ENCODE peak calls at places on chromosomes 2 and 18, in eight cellular contexts. One of them, this sample, is unnamed.

GRCh38 chr2:110788936-110789335 is 56.6 kb downstream of the ACOXL start:
- DNase-seq in OCI-LY7: no peak
- DNase-seq in left ventricle myocardium inferior: no peak
- DNase-seq in ovary: no peak
- DNase-seq in fibroblast of pulmonary artery: no peak
- DNase-seq in IMR-90: no peak
- DNase-seq in HepG2: no peak
- DNase-seq in tibial nerve: no peak
- DNase-seq in this sample: no peak

GRCh38 chr2:162125138-162125537 is 26.9 kb downstream of the GCG start:
- DNase-seq in fibroblast of pulmonary artery: peak
- DNase-seq in IMR-90: peak
- DNase-seq in ovary: no peak
- DNase-seq in tibial nerve: no peak
- DNase-seq in HepG2: no peak
- DNase-seq in OCI-LY7: no peak
- DNase-seq in left ventricle myocardium inferior: no peak
- DNase-seq in this sample: no peak

GRCh38 chr2:60759654-60760053 is 3.6 kb downstream of the PAPOLG start:
- DNase-seq in ovary: no peak
- DNase-seq in HepG2: no peak
- DNase-seq in tibial nerve: no peak
- DNase-seq in OCI-LY7: no peak
- DNase-seq in left ventricle myocardium inferior: no peak
- DNase-seq in IMR-90: no peak
- DNase-seq in fibroblast of pulmonary artery: no peak
- DNase-seq in this sample: no peak

GRCh38 chr18:42412281-42412680 is 457.2 kb downstream of the PIK3C3 start:
- DNase-seq in fibroblast of pulmonary artery: peak
- DNase-seq in tibial nerve: no peak
- DNase-seq in HepG2: no peak
- DNase-seq in left ventricle myocardium inferior: no peak
- DNase-seq in IMR-90: no peak
- DNase-seq in OCI-LY7: no peak
- DNase-seq in ovary: no peak
- DNase-seq in this sample: no peak

GRCh38 chr2:129813404-129813803 is 166.1 kb upstream of the RAB6C start:
- DNase-seq in HepG2: no peak
- DNase-seq in OCI-LY7: peak
- DNase-seq in ovary: no peak
- DNase-seq in IMR-90: no peak
- DNase-seq in left ventricle myocardium inferior: no peak
- DNase-seq in tibial nerve: no peak
- DNase-seq in fibroblast of pulmonary artery: no peak
- DNase-seq in this sample: no peak

GRCh38 chr2:30979822-30980245 is 158.4 kb downstream of the GALNT14 start:
- DNase-seq in OCI-LY7: no peak
- DNase-seq in IMR-90: peak
- DNase-seq in ovary: peak
- DNase-seq in left ventricle myocardium inferior: peak
- DNase-seq in tibial nerve: no peak
- DNase-seq in fibroblast of pulmonary artery: peak
- DNase-seq in HepG2: no peak
- DNase-seq in this sample: peak

GRCh38 chr2:168443818-168444217 is 12.3 kb upstream of the CERS6 start:
- DNase-seq in ovary: no peak
- DNase-seq in left ventricle myocardium inferior: no peak
- DNase-seq in fibroblast of pulmonary artery: no peak
- DNase-seq in IMR-90: no peak
- DNase-seq in HepG2: no peak
- DNase-seq in OCI-LY7: no peak
- DNase-seq in tibial nerve: no peak
- DNase-seq in this sample: no peak

GRCh38 chr2:98508690-98509054 is 64.0 kb downstream of the INPP4A start:
- DNase-seq in HepG2: no peak
- DNase-seq in tibial nerve: no peak
- DNase-seq in ovary: no peak
- DNase-seq in fibroblast of pulmonary artery: peak
- DNase-seq in IMR-90: peak
- DNase-seq in OCI-LY7: no peak
- DNase-seq in left ventricle myocardium inferior: peak
- DNase-seq in this sample: peak

GRCh38 chr2:64846175-64846574 is 143.0 kb upstream of the SLC1A4 start:
- DNase-seq in ovary: no peak
- DNase-seq in tibial nerve: no peak
- DNase-seq in IMR-90: peak
- DNase-seq in OCI-LY7: no peak
- DNase-seq in left ventricle myocardium inferior: no peak
- DNase-seq in HepG2: no peak
- DNase-seq in fibroblast of pulmonary artery: peak
- DNase-seq in this sample: no peak

GRCh38 chr2:64845273-64845905 is 143.8 kb upstream of the SLC1A4 start:
- DNase-seq in left ventricle myocardium inferior: no peak
- DNase-seq in HepG2: no peak
- DNase-seq in fibroblast of pulmonary artery: no peak
- DNase-seq in ovary: no peak
- DNase-seq in tibial nerve: no peak
- DNase-seq in OCI-LY7: no peak
- DNase-seq in IMR-90: no peak
- DNase-seq in this sample: no peak

GRCh38 chr2:64841462-64841861 is 147.7 kb upstream of the SLC1A4 start:
- DNase-seq in HepG2: no peak
- DNase-seq in fibroblast of pulmonary artery: no peak
- DNase-seq in OCI-LY7: no peak
- DNase-seq in IMR-90: no peak
- DNase-seq in tibial nerve: no peak
- DNase-seq in left ventricle myocardium inferior: no peak
- DNase-seq in ovary: no peak
- DNase-seq in this sample: no peak

GRCh38 chr2:64842030-64842429 is 147.2 kb upstream of the SLC1A4 start:
- DNase-seq in HepG2: no peak
- DNase-seq in tibial nerve: no peak
- DNase-seq in OCI-LY7: no peak
- DNase-seq in left ventricle myocardium inferior: no peak
- DNase-seq in fibroblast of pulmonary artery: no peak
- DNase-seq in ovary: no peak
- DNase-seq in IMR-90: no peak
- DNase-seq in this sample: no peak

DNA sequence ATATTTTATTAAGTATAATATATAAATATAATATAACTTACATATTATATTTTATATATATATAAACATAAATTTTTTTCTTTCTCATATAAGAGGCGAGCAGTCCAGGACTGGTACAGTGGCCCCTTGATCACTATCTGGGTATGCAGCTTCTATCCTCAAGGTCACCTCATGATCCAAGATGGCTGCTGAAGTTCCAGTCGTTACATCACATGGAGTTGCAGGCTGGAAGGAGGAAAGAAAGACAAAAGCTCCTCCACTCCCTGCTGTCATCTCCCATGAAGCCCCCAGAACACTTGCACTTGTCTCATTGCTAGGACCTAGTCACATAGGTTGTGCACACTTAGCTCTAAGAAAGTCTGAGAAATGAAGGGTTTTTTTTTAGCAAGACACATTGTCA is 145.1 kb upstream of the SLC1A4 start:
- DNase-seq in left ventricle myocardium inferior: no peak
- DNase-seq in ovary: no peak
- DNase-seq in tibial nerve: no peak
- DNase-seq in fibroblast of pulmonary artery: no peak
- DNase-seq in OCI-LY7: no peak
- DNase-seq in HepG2: no peak
- DNase-seq in IMR-90: no peak
- DNase-seq in this sample: no peak
- TF ChIP-seq CTCF in left ventricle myocardium inferior: no peak
- TF ChIP-seq CTCF in ovary: no peak
- TF ChIP-seq CTCF in tibial nerve: no peak
- TF ChIP-seq CTCF in fibroblast of pulmonary artery: no peak
- TF ChIP-seq CTCF in OCI-LY7: no peak
- TF ChIP-seq CTCF in HepG2: no peak
- TF ChIP-seq CTCF in IMR-90: no peak
- TF ChIP-seq CTCF in this sample: no peak

DNA sequence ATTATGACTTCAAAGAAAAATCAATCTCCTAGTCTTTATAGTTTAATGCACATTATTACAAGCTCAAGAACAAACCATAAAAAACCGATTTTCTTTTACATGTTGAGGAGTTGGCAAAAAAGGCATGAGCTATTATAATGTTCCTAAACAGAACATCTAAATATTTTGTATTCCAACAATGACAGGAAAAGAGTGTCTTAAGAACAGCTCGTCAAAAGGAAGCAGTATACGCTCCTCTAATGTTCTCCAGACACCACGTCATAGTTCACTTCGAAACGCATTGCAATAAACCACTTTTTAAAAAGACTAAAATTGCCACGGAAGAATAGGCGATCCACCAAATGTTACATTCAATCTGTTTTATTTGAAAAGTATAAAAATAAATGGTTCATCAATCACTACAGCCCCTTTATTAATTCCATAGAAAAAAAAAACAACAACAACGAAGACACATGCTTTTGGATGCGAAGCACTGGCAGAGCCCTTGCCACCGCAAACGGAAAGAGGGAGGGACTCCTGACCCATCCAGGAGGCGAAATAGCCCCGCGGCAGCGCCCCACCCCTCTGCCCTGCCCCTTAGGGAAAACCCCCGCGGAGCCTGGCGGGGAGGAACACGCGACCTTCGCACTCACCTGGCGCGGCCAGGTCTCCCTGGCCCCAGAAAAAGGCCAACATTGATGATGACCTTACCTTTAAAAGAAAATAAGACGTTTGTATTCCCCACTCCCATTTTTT is 45.8 kb downstream of the MBP start:
- DNase-seq in fibroblast of pulmonary artery: no peak
- DNase-seq in tibial nerve: no peak
- DNase-seq in IMR-90: no peak
- DNase-seq in OCI-LY7: no peak
- DNase-seq in HepG2: no peak
- DNase-seq in left ventricle myocardium inferior: no peak
- DNase-seq in ovary: peak
- DNase-seq in this sample: no peak
- H3K4me3 ChIP-seq in fibroblast of pulmonary artery: peak
- H3K4me3 ChIP-seq in tibial nerve: peak
- H3K4me3 ChIP-seq in IMR-90: no peak
- H3K4me3 ChIP-seq in OCI-LY7: no peak
- H3K4me3 ChIP-seq in HepG2: peak
- H3K4me3 ChIP-seq in left ventricle myocardium inferior: peak
- H3K4me3 ChIP-seq in ovary: peak
- H3K4me3 ChIP-seq in this sample: peak

GRCh38 chr2:234193977-234194563 is 143.6 kb downstream of the SPP2 start:
- DNase-seq in OCI-LY7: no peak
- DNase-seq in fibroblast of pulmonary artery: no peak
- DNase-seq in left ventricle myocardium inferior: no peak
- DNase-seq in IMR-90: no peak
- DNase-seq in HepG2: no peak
- DNase-seq in tibial nerve: no peak
- DNase-seq in ovary: no peak
- DNase-seq in this sample: no peak

GRCh38 chr2:234189786-234190185 is 139.3 kb downstream of the SPP2 start:
- DNase-seq in IMR-90: no peak
- DNase-seq in ovary: no peak
- DNase-seq in OCI-LY7: no peak
- DNase-seq in left ventricle myocardium inferior: no peak
- DNase-seq in tibial nerve: no peak
- DNase-seq in fibroblast of pulmonary artery: no peak
- DNase-seq in HepG2: no peak
- DNase-seq in this sample: no peak

GRCh38 chr2:234195516-234195915 is 145.0 kb downstream of the SPP2 start:
- DNase-seq in HepG2: no peak
- DNase-seq in ovary: no peak
- DNase-seq in IMR-90: no peak
- DNase-seq in OCI-LY7: no peak
- DNase-seq in fibroblast of pulmonary artery: no peak
- DNase-seq in left ventricle myocardium inferior: no peak
- DNase-seq in tibial nerve: no peak
- DNase-seq in this sample: no peak

GRCh38 chr2:234189230-234189629 is 138.7 kb downstream of the SPP2 start:
- DNase-seq in ovary: no peak
- DNase-seq in left ventricle myocardium inferior: no peak
- DNase-seq in IMR-90: no peak
- DNase-seq in fibroblast of pulmonary artery: no peak
- DNase-seq in HepG2: no peak
- DNase-seq in tibial nerve: no peak
- DNase-seq in OCI-LY7: no peak
- DNase-seq in this sample: no peak

DNA sequence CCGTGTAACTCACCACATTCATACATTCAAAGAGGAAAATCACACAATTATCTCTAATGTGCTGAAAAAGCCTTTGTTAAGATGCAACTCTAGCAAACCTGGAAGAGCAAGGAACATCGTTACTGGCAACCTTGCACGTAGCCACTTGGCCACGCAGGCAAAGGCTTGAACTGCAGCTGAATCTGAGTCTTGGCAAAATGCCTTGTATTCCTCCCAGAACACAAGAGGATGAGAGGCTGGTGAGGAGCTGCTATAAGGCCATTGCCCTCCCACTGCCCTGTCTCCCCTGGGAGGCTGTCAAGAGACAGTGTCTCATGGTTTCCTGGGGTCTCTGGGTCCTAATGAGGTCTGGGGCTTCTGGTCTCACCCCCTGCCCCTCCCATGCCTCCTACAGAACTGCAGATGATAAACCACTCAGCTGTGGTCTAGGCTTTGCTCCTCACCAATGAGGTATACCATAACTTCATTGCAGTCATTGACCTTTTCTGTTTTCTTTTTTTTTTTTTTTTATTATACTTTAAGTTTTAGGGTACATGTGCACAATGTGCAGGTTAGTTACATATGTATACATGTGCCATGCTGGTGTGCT is 141.4 kb downstream of the SPP2 start:
- DNase-seq in left ventricle myocardium inferior: no peak
- DNase-seq in ovary: no peak
- DNase-seq in tibial nerve: no peak
- DNase-seq in OCI-LY7: peak
- DNase-seq in HepG2: no peak
- DNase-seq in IMR-90: peak
- DNase-seq in fibroblast of pulmonary artery: peak
- DNase-seq in this sample: peak
- TF ChIP-seq CTCF in left ventricle myocardium inferior: no peak
- TF ChIP-seq CTCF in ovary: no peak
- TF ChIP-seq CTCF in tibial nerve: no peak
- TF ChIP-seq CTCF in OCI-LY7: no peak
- TF ChIP-seq CTCF in HepG2: no peak
- TF ChIP-seq CTCF in IMR-90: no peak
- TF ChIP-seq CTCF in fibroblast of pulmonary artery: no peak
- TF ChIP-seq CTCF in this sample: no peak

GRCh38 chr2:79621755-79622154 is 108.9 kb downstream of the CTNNA2 start:
- DNase-seq in HepG2: no peak
- DNase-seq in IMR-90: no peak
- DNase-seq in OCI-LY7: no peak
- DNase-seq in left ventricle myocardium inferior: no peak
- DNase-seq in ovary: no peak
- DNase-seq in tibial nerve: no peak
- DNase-seq in fibroblast of pulmonary artery: no peak
- DNase-seq in this sample: no peak

GRCh38 chr2:79630972-79631551 is 118.2 kb downstream of the CTNNA2 start:
- DNase-seq in left ventricle myocardium inferior: no peak
- DNase-seq in fibroblast of pulmonary artery: no peak
- DNase-seq in IMR-90: no peak
- DNase-seq in tibial nerve: no peak
- DNase-seq in HepG2: peak
- DNase-seq in ovary: no peak
- DNase-seq in OCI-LY7: no peak
- DNase-seq in this sample: no peak

GRCh38 chr2:79630060-79630459 is 117.2 kb downstream of the CTNNA2 start:
- DNase-seq in IMR-90: no peak
- DNase-seq in fibroblast of pulmonary artery: no peak
- DNase-seq in HepG2: no peak
- DNase-seq in ovary: no peak
- DNase-seq in tibial nerve: no peak
- DNase-seq in OCI-LY7: no peak
- DNase-seq in left ventricle myocardium inferior: no peak
- DNase-seq in this sample: peak

GRCh38 chr2:79622508-79622907 is 109.7 kb downstream of the CTNNA2 start:
- DNase-seq in OCI-LY7: no peak
- DNase-seq in left ventricle myocardium inferior: no peak
- DNase-seq in ovary: no peak
- DNase-seq in tibial nerve: no peak
- DNase-seq in fibroblast of pulmonary artery: no peak
- DNase-seq in HepG2: no peak
- DNase-seq in IMR-90: peak
- DNase-seq in this sample: peak

DNA sequence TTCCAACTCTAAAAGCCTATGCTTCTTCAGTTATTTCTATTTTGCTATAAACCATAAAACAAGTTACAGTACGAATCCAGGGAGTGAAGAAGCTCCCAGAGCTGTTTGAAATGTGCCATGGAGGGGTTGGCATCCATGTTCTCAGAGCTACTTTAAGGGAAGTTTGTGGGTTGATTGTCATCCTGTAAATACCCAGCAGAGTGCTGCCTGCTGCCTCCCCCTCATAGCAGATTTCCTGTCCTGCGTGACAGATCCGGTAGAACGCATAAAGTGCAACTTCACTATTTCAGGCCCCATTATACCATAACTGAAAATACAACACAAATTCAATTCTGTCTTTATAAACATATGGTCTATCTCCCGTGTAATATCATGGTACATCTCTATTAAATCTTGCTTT is 114.4 kb downstream of the CTNNA2 start:
- DNase-seq in HepG2: no peak
- DNase-seq in tibial nerve: no peak
- DNase-seq in fibroblast of pulmonary artery: no peak
- DNase-seq in left ventricle myocardium inferior: no peak
- DNase-seq in IMR-90: no peak
- DNase-seq in OCI-LY7: no peak
- DNase-seq in ovary: no peak
- DNase-seq in this sample: no peak
- H3K4me3 ChIP-seq in HepG2: no peak
- H3K4me3 ChIP-seq in tibial nerve: no peak
- H3K4me3 ChIP-seq in fibroblast of pulmonary artery: no peak
- H3K4me3 ChIP-seq in left ventricle myocardium inferior: no peak
- H3K4me3 ChIP-seq in IMR-90: no peak
- H3K4me3 ChIP-seq in OCI-LY7: no peak
- H3K4me3 ChIP-seq in ovary: no peak
- H3K4me3 ChIP-seq in this sample: no peak

This sample was measured in astrocyte of the spinal cord.